ENCODE peak calls at places on chromosomes 6 and 20, in four cellular contexts. M, L, Q and D are unnamed samples.

GRCh38 chr6:12350644-12351173 is 60.5 kb downstream of the EDN1 start:
- DNase-seq in M (no peak), L (no peak), Q (no peak), D (no peak)

GRCh38 chr6:49565855-49566254 is 15.4 kb downstream of the C6orf141 start:
- DNase-seq in M (no peak), L (no peak), Q (no peak), D (no peak)

GRCh38 chr6:107806675-107807074 is 17.4 kb downstream of the SCML4 start:
- DNase-seq in M (peak), L (no peak), Q (no peak), D (no peak)

GRCh38 chr6:116371384-116372209 is 850 bp downstream of the DSE start:
- DNase-seq in M (peak), L (peak), Q (peak), D (peak)

GRCh38 chr6:63635165-63635562 is 438 bp upstream of the PHF3 start:
- DNase-seq in M (no peak), L (no peak), Q (no peak), D (no peak)

GRCh38 chr20:32539063-32539816 is 45.9 kb downstream of the NOL4L start:
- DNase-seq in M (no peak), L (no peak), Q (no peak), D (no peak)

GRCh38 chr6:117265425-117266266 is at the start of gene VGLL2:
- DNase-seq in M (peak), L (peak), Q (peak), D (peak)

GRCh38 chr6:55578537-55579363 is at the start of gene HMGCLL1:
- DNase-seq in M (peak), L (peak), Q (peak), D (peak)

GRCh38 chr6:140921366-140922226 is 1211.1 kb upstream of the GJE1 start:
- DNase-seq in M (no peak), L (peak), Q (no peak), D (peak)

GRCh38 chr20:25277941-25278521 is 30.1 kb downstream of the PYGB start:
- DNase-seq in M (peak), L (no peak), Q (no peak), D (no peak)

GRCh38 chr6:72675396-72675795 is 53.5 kb downstream of the KCNQ5 start:
- DNase-seq in M (no peak), L (no peak), Q (no peak), D (no peak)

GRCh38 chr6:41181566-41181965 is 18.6 kb upstream of the TREM2 start:
- DNase-seq in M (no peak), L (no peak), Q (no peak), D (no peak)

GRCh38 chr6:137233561-137234504 is 14.6 kb upstream of the IFNGR1 start:
- DNase-seq in M (no peak), L (peak), Q (no peak), D (no peak)

GRCh38 chr6:166955121-166955864 is 1.1 kb downstream of the RNASET2 start:
- DNase-seq in M (no peak), L (peak), Q (no peak), D (peak)

GRCh38 chr6:47195251-47195650 is 114.5 kb downstream of the TNFRSF21 start:
- DNase-seq in M (no peak), L (peak), Q (no peak), D (no peak)

GRCh38 chr6:65505736-65506135 is 201.3 kb downstream of the EYS start:
- DNase-seq in M (no peak), L (no peak), Q (no peak), D (no peak)

GRCh38 chr6:89313006-89313405 is 2.1 kb downstream of the GABRR2 start:
- DNase-seq in M (no peak), L (peak), Q (no peak), D (no peak)

GRCh38 chr20:5696011-5696559 is 54.1 kb upstream of the SHLD1 start:
- DNase-seq in M (no peak), L (peak), Q (no peak), D (no peak)

GRCh38 chr6:136967874-136968752 is 46.0 kb downstream of the SLC35D3 start:
- DNase-seq in M (peak), L (peak), Q (peak), D (peak)

GRCh38 chr6:156618600-156619205 is 158.5 kb upstream of the ARID1B start:
- DNase-seq in M (peak), L (no peak), Q (peak), D (peak)

GRCh38 chr6:89928604-89929003 is 34.3 kb downstream of the GJA10 start:
- DNase-seq in M (no peak), L (peak), Q (no peak), D (no peak)

GRCh38 chr6:112233864-112234263 is 20.5 kb downstream of the LAMA4 start:
- DNase-seq in M (no peak), L (peak), Q (no peak), D (no peak)

GRCh38 chr6:42689371-42689770 is 33.0 kb downstream of the PRPH2 start:
- DNase-seq in M (no peak), L (no peak), Q (no peak), D (no peak)

GRCh38 chr6:93794161-93794560 is 374.8 kb upstream of the EPHA7 start:
- DNase-seq in M (no peak), L (no peak), Q (no peak), D (no peak)

GRCh38 chr6:151506761-151507160 is 12.9 kb downstream of the CCDC170 start:
- DNase-seq in M (no peak), L (no peak), Q (no peak), D (no peak)

GRCh38 chr20:52259295-52259694 is 67.7 kb upstream of the ZFP64 start:
- DNase-seq in M (no peak), L (peak), Q (no peak), D (no peak)
- H2BK120ac ChIP-seq in M (no peak), L (no peak), Q (no peak), D (no peak)

DNA sequence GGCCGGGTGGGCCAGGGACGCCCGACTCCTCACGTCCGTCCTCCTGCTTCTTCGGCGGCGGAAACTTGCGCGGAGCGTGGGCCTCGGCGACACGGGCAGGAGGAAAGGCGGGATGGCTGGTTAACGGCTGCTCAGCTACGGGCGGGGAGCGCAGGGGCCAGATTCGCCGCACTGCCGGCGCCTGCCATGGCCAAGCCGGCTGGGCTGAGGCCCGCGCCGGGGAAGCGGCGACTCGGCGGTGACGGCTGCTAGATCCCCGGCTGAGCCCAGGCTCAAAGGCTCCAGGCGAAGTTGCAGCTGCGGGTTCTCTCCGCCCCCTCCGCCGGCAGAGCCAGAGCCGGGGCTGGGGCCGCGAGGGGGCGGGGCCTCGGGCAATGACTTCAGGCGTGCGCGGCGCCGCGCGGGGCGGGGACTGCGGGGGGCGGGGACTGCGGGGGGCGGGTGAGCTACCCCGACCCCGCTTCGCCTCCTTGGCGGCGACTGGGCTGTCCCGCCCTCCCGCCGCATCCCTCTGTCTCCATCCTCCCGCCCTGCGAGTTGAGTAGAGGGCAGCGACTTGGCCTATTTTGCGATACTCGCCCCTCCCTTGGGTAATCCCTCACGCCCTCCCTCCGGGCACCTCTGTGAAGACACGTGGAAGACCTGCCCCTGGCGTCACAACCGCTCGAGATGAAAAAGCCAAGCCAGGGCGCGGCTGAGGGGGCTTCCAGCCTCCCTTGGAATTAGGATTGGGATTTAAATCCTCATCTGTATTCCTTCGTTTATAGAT is at the start of gene CEP85L:
- DNase-seq in M (peak), L (peak), Q (peak), D (peak)
- H2BK120ac ChIP-seq in M (peak), L (peak), Q (no peak), D (peak)

DNA sequence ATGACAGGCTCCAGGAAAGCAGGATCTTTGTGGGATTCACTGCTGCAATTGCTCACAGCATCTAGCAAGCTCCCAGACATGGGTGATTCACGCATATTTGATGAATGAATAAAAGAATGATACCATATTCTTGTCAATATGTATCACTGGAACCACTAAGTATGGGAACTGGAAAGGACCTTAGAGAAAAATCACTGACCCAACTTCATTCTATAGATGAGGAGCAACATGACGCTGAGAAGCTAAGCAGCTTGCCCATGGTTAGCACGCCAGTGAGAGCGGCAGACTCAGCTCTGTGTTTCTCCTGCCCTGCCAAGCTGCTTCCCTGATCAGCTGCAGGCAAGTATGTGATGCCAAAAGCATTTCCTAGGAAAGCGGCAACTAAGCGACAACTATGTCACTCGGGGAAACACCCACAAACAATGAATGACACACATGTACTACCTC is 66.8 kb downstream of the PPP1R3G start:
- DNase-seq in M (no peak), L (no peak), Q (no peak), D (no peak)
- H2BK120ac ChIP-seq in M (no peak), L (no peak), Q (no peak), D (no peak)

DNA sequence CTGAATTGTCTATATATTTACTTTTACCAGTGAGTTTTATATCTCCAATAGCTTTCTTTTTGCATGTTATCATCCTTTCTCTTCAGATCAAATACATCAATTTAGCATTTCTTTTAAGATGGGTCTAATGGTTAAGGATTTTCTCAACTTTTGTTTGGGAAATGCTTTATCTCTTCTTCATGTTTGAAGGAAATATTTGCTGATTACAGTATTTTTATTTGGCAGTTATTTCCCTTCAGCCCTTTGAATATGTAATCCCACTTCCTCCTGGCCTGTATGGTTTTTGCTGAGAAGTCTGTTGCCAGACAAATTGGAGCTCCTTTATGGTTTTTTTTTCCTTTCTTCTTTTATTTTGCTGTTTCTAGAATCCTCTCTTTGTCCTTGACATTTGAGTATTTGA is 6.7 kb upstream of the CST9L start:
- DNase-seq in M (no peak), L (no peak), Q (no peak), D (no peak)
- H2BK120ac ChIP-seq in M (no peak), L (no peak), Q (no peak), D (no peak)

GRCh38 chr20:10376271-10377075 is 57.5 kb downstream of the MKKS start:
- DNase-seq in M (no peak), L (peak), Q (no peak), D (no peak)
- H2BK120ac ChIP-seq in M (no peak), L (no peak), Q (no peak), D (no peak)

GRCh38 chr6:26202811-26203583 is 115.8 kb downstream of the HFE start:
- DNase-seq in M (no peak), L (no peak), Q (no peak), D (no peak)
- H2BK120ac ChIP-seq in M (peak), L (no peak), Q (peak), D (no peak)

DNA sequence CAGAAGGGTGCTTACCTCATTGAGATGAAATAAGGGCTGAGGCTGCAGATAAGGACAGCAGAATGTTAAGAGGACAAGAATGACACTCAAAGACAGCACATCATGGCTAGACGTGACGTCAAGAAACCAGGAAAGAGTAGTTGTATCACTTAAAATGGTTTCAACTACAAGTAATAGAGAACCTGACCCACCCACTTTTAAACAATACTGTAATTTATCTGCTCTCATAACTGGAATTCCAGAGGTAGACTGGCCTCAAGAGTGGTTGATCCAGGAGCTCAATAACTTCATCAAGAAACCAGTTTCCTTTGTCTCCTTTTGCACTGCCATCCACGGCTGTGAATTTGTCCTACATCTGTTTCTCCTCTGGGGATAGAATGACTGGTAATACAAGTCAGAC is 187.1 kb downstream of the EYA4 start:
- DNase-seq in M (no peak), L (no peak), Q (no peak), D (no peak)
- H2BK120ac ChIP-seq in M (no peak), L (no peak), Q (no peak), D (no peak)